ENCODE peak calls at places on chromosome 7, in five cellular contexts. J is heart right ventricle, L is fibroblast of the aortic adventitia, H is mucosa of descending colon, I is fibroblast of mammary gland. A is an unnamed sample.

GRCh38 chr7:33685488-33685887 is 219.9 kb upstream of the BMPER start:
- DNase-seq in H (no peak), J (no peak), L (no peak), I (no peak), A (no peak)

GRCh38 chr7:116139807-116140206 is 70.5 kb upstream of the TES start:
- DNase-seq in I (no peak), L (peak), H (no peak), J (no peak), A (no peak)

GRCh38 chr7:81873559-81873958 is 103.7 kb upstream of the HGF start:
- DNase-seq in J (no peak), H (no peak), I (peak), L (peak), A (no peak)

GRCh38 chr7:132815130-132815529 is 238.9 kb upstream of the PLXNA4 start:
- DNase-seq in L (no peak), I (no peak), H (no peak), J (no peak), A (no peak)

GRCh38 chr7:159091041-159091440 is 53.6 kb downstream of the VIPR2 start:
- DNase-seq in J (no peak), I (no peak), L (no peak), H (no peak), A (peak)

GRCh38 chr7:36507868-36508440 is 118.3 kb downstream of the ANLN start:
- DNase-seq in I (no peak), L (no peak), H (no peak), J (no peak), A (no peak)

GRCh38 chr7:19118896-19119301 is 1.5 kb upstream of the TWIST1 start:
- DNase-seq in J (no peak), H (no peak), L (no peak), I (no peak), A (no peak)

GRCh38 chr7:14752301-14752700 is 150.2 kb downstream of the DGKB start:
- DNase-seq in J (no peak), L (no peak), I (no peak), H (no peak), A (no peak)

GRCh38 chr7:45162943-45163691 is 5.5 kb downstream of the RAMP3 start:
- DNase-seq in J (no peak), H (peak), I (no peak), L (no peak), A (no peak)

GRCh38 chr7:138000081-138000701 is 1.7 kb downstream of the CREB3L2 start:
- DNase-seq in J (peak), I (peak), H (no peak), L (peak), A (no peak)

GRCh38 chr7:102830206-102830605 is 81.4 kb downstream of the FAM185A start:
- DNase-seq in H (no peak), I (peak), J (no peak), L (no peak), A (no peak)

GRCh38 chr7:74324499-74325229 is 35.5 kb downstream of the CLIP2 start:
- DNase-seq in I (no peak), J (peak), L (peak), H (no peak), A (no peak)

GRCh38 chr7:41098846-41099245 is 604.0 kb downstream of the INHBA start:
- DNase-seq in H (no peak), J (no peak), I (no peak), L (no peak), A (no peak)

GRCh38 chr7:142863891-142864685 is 9.2 kb downstream of the EPHB6 start:
- DNase-seq in J (no peak), H (no peak), I (no peak), L (no peak), A (no peak)

GRCh38 chr7:112470194-112470593 is 10.6 kb upstream of the LSMEM1 start:
- DNase-seq in I (no peak), J (no peak), H (no peak), L (no peak), A (no peak)

GRCh38 chr7:132932321-132933075 is 149.4 kb downstream of the CHCHD3 start:
- DNase-seq in I (peak), H (no peak), J (no peak), L (no peak), A (no peak)

GRCh38 chr7:63065684-63066083 is 933.0 kb upstream of the ZNF722 start:
- DNase-seq in I (no peak), J (no peak), H (no peak), L (no peak), A (peak)

GRCh38 chr7:1666251-1666778 is 3.8 kb upstream of the ELFN1 start:
- DNase-seq in H (no peak), L (no peak), I (no peak), J (no peak), A (no peak)
- H3K4me3 ChIP-seq in H (no peak), L (peak), I (peak), J (peak), A (peak)

DNA sequence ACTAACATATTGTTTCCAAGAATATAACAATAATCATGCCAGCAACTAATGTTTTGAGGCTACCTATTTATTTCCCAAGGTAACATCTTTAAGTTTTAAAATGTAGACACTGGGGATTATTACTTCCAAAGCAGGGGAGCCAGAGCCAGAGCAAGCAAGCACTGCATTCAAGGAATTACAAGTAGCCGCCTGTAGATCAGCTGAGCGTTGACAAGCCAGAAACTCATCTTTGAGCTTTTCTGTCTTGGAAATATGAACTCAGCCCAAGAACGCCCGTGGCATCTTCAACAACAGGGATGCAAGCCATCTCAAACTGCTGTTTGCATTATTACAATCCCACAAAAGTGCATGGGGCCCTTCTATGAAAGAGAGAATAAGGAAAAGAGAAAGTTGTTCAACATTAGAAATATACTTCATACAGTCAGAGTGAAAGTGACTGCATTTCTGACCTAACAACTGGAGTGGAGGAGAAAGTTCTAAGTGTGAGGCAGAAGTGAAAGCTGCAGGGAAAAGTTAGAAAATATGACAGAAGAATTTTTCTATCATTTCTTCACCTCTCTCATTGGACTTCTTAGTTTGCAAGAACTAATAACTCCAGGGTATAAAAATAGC is 6.5 kb downstream of the SGCE start:
- DNase-seq in H (no peak), J (no peak), I (peak), L (peak), A (no peak)
- H3K4me3 ChIP-seq in H (no peak), J (no peak), I (no peak), L (peak), A (no peak)

GRCh38 chr7:1943933-1944618 is 274.0 kb downstream of the ELFN1 start:
- DNase-seq in J (no peak), I (no peak), L (no peak), H (no peak), A (no peak)
- H3K4me3 ChIP-seq in J (no peak), I (no peak), L (no peak), H (no peak), A (no peak)

GRCh38 chr7:151628846-151629604 is 109.3 kb upstream of the RHEB start:
- DNase-seq in I (no peak), L (no peak), H (no peak), J (no peak), A (no peak)
- H3K4me3 ChIP-seq in I (no peak), L (no peak), H (no peak), J (no peak), A (no peak)

GRCh38 chr7:148882192-148882591 is 1.9 kb downstream of the EZH2 start:
- DNase-seq in I (no peak), H (no peak), L (no peak), J (no peak), A (no peak)
- H3K4me3 ChIP-seq in I (peak), H (no peak), L (no peak), J (no peak), A (no peak)

GRCh38 chr7:98869001-98869373 is 827 bp downstream of the TMEM130 start:
- DNase-seq in J (no peak), I (no peak), H (peak), L (no peak), A (no peak)
- H3K4me3 ChIP-seq in J (no peak), I (no peak), H (no peak), L (peak), A (no peak)

GRCh38 chr7:47757946-47758371 is 176.0 kb upstream of the TNS3 start:
- DNase-seq in L (peak), H (peak), J (no peak), I (peak), A (peak)

GRCh38 chr7:47759056-47759706 is 177.3 kb upstream of the TNS3 start:
- DNase-seq in J (no peak), I (peak), H (no peak), L (peak), A (no peak)

GRCh38 chr7:47755248-47755647 is 173.3 kb upstream of the TNS3 start:
- DNase-seq in H (no peak), I (no peak), J (no peak), L (no peak), A (no peak)

GRCh38 chr7:47762207-47762606 is 180.3 kb upstream of the TNS3 start:
- DNase-seq in L (no peak), I (no peak), J (no peak), H (no peak), A (no peak)

DNA sequence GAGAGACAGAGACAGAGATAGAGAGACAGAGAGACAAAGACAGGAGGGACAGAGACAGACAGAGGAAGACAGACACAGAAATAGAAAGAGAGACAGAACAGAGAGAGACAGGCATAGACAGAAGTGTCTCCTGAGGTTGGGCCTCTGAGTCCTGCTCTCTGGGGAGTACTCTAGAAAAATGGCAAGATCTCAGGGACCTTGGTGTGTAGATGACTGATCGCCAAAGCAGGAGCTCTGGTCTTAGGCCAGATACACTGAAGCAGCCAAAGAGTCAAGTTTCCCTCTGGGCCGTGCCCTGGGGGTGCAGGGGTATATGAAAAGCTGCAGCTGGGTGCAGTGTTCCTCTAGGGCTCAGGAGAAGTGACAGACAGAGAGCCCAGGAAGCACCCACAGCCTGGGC is 176.6 kb upstream of the TNS3 start:
- DNase-seq in I (peak), J (no peak), L (no peak), H (no peak), A (no peak)
- H3K4me3 ChIP-seq in I (no peak), J (no peak), L (no peak), H (no peak), A (no peak)

GRCh38 chr7:50782376-50783208 is at the start of gene GRB10:
- DNase-seq in I (peak), L (no peak), J (peak), H (peak), A (no peak)

GRCh38 chr7:50780436-50780835 is 2.3 kb downstream of the GRB10 start:
- DNase-seq in J (no peak), L (no peak), H (no peak), I (no peak), A (no peak)

GRCh38 chr7:50781371-50781770 is 1.3 kb downstream of the GRB10 start:
- DNase-seq in H (no peak), I (no peak), J (peak), L (no peak), A (no peak)

GRCh38 chr7:50783304-50783703 is 608 bp upstream of the GRB10 start:
- DNase-seq in J (no peak), I (no peak), L (no peak), H (no peak), A (no peak)

DNA sequence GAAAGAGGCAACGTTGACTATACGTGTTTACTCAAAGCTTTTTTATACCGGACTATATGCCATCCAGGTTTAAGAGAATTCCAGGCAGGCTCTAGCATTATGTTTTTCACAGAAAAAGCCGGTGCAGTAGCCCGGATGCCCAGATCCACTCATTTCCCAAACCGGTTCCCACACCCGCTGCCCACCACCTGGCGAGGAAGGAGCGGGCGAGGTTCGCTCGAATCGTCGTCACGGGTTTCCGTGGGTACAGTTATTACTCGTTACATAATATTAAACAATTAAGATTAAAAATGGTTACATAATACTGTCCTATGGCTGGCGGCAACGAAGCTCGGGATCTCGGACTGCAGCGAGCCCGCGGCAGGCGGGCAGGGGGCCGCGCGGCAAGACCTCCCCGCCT is 802 bp downstream of the GRB10 start:
- DNase-seq in I (no peak), L (no peak), H (no peak), J (no peak), A (no peak)
- H3K4me3 ChIP-seq in I (no peak), L (peak), H (no peak), J (peak), A (peak)

A was measured in Peyer's patch.